ENCODE peak calls at places on chromosomes 1 and 21, in five cellular contexts. P is iPS-NIHi11; Z is mucosa of gallbladder; V is CD8-positive, alpha-beta memory T cell; N is adrenal gland. X is an unnamed sample.

GRCh38 chr1:151972533-151973270 is 21.0 kb downstream of the S100A10 start:
- DNase-seq in P (peak; percentile 61), Z (peak; percentile 58), V (no peak), N (peak; percentile 77), X (peak; percentile 50)

GRCh38 chr1:31669786-31670582 is 25.3 kb upstream of the PEF1 start:
- DNase-seq in P (peak; percentile 50), Z (peak; percentile 88), V (peak; percentile 52), N (peak; percentile 88), X (peak; percentile 79)

GRCh38 chr21:26845066-26845749 is at the start of gene ADAMTS1:
- DNase-seq in P (peak; percentile 80), Z (peak; percentile 86), V (no peak), N (peak; percentile 89), X (peak; percentile 91)

GRCh38 chr1:65084068-65084467 is 63.9 kb upstream of the AK4 start:
- DNase-seq in P (no peak), Z (no peak), V (no peak), N (no peak), X (no peak)

GRCh38 chr21:45004059-45004422 is 64.2 kb downstream of the SLX9 start:
- DNase-seq in P (no peak), Z (no peak), V (peak; percentile 40), N (no peak), X (no peak)

GRCh38 chr1:175080030-175080429 is 12.4 kb downstream of the TNN start:
- DNase-seq in P (no peak), Z (no peak), V (no peak), N (no peak), X (no peak)

GRCh38 chr1:1358433-1359201 is at the start of gene MXRA8:
- DNase-seq in P (peak; percentile 74), Z (peak; percentile 60), V (no peak), N (no peak), X (peak; percentile 80)

GRCh38 chr1:32001863-32002262 is 11.8 kb upstream of the KHDRBS1 start:
- DNase-seq in P (no peak), Z (no peak), V (no peak), N (no peak), X (no peak)

GRCh38 chr1:44227211-44227610 is 13.9 kb downstream of the DMAP1 start:
- DNase-seq in P (no peak), Z (no peak), V (no peak), N (no peak), X (no peak)

GRCh38 chr1:209643295-209644020 is 8.8 kb downstream of the LAMB3 start:
- DNase-seq in P (no peak), Z (no peak), V (no peak), N (peak; percentile 90), X (peak; percentile 67)

GRCh38 chr1:9338354-9339250 is 45.9 kb downstream of the SPSB1 start:
- DNase-seq in P (no peak), Z (no peak), V (no peak), N (no peak), X (peak; percentile 31)

GRCh38 chr1:100506221-100506620 is 31.7 kb upstream of the GPR88 start:
- DNase-seq in P (no peak), Z (no peak), V (no peak), N (no peak), X (no peak)

GRCh38 chr1:201917362-201918033 is 28.8 kb downstream of the SHISA4 start:
- DNase-seq in P (no peak), Z (peak; percentile 51), V (no peak), N (no peak), X (peak; percentile 62)

GRCh38 chr1:30487042-30487441 is 236.3 kb downstream of the MATN1 start:
- DNase-seq in P (no peak), Z (no peak), V (no peak), N (no peak), X (no peak)

GRCh38 chr1:237492359-237492758 is 398.4 kb downstream of the ZP4 start:
- DNase-seq in P (peak; percentile 26), Z (no peak), V (no peak), N (no peak), X (no peak)

GRCh38 chr1:23903754-23904153 is 9.4 kb downstream of the CNR2 start:
- DNase-seq in P (no peak), Z (no peak), V (no peak), N (no peak), X (no peak)